ENCODE peak calls at places on chromosomes 16 and 17, in nine cellular contexts. K, D, R, L, P, U, B, Z and F are unnamed samples.

GRCh38 chr16:260326-260725 is 15.4 kb downstream of the RGS11 start:
- DNase-seq in K (no peak), D (no peak), R (no peak), L (no peak), P (no peak), U (no peak), B (no peak), Z (no peak), F (no peak)

GRCh38 chr17:1072551-1072961 is 75.6 kb downstream of the TIMM22 start:
- DNase-seq in K (no peak), D (no peak), R (no peak), L (no peak), P (no peak), U (peak; percentile 34), B (no peak), Z (no peak), F (no peak)

GRCh38 chr16:78461496-78461938 is 362.1 kb downstream of the WWOX start:
- DNase-seq in K (no peak), D (no peak), R (no peak), L (no peak), P (no peak), U (no peak), B (no peak), Z (no peak), F (no peak)

GRCh38 chr16:69397821-69398521 is 12.2 kb upstream of the TERF2 start:
- DNase-seq in K (peak; percentile 76), D (peak; percentile 83), R (peak; percentile 88), L (no peak), P (peak; percentile 90), U (no peak), B (no peak), Z (no peak), F (no peak)

GRCh38 chr17:43545383-43545632 is 832 bp downstream of the ETV4 start:
- DNase-seq in K (no peak), D (no peak), R (no peak), L (no peak), P (no peak), U (no peak), B (no peak), Z (no peak), F (no peak)

GRCh38 chr17:4008496-4009163 is 44.4 kb upstream of the ATP2A3 start:
- DNase-seq in K (no peak), D (no peak), R (no peak), L (no peak), P (no peak), U (no peak), B (peak; percentile 74), Z (no peak), F (no peak)

GRCh38 chr17:66975188-66975587 is 10.7 kb downstream of the CACNG4 start:
- DNase-seq in K (no peak), D (no peak), R (no peak), L (no peak), P (no peak), U (no peak), B (no peak), Z (no peak), F (no peak)

GRCh38 chr17:7260601-7261376 is 1.5 kb downstream of the CLDN7 start:
- DNase-seq in K (peak; percentile 73), D (peak; percentile 94), R (no peak), L (no peak), P (no peak), U (peak; percentile 70), B (no peak), Z (peak; percentile 59), F (no peak)

GRCh38 chr17:48588519-48588918 is 1.5 kb downstream of the HOXB3 start:
- DNase-seq in K (no peak), D (no peak), R (no peak), L (no peak), P (no peak), U (no peak), B (no peak), Z (no peak), F (no peak)

GRCh38 chr17:35723735-35724134 is 7.7 kb upstream of the RASL10B start:
- DNase-seq in K (no peak), D (no peak), R (no peak), L (no peak), P (no peak), U (no peak), B (no peak), Z (no peak), F (no peak)

GRCh38 chr17:20266806-20267458 is 200.4 kb downstream of the LGALS9B start:
- DNase-seq in K (no peak), D (no peak), R (peak; percentile 29), L (no peak), P (no peak), U (no peak), B (peak; percentile 60), Z (no peak), F (peak; percentile 34)

DNA sequence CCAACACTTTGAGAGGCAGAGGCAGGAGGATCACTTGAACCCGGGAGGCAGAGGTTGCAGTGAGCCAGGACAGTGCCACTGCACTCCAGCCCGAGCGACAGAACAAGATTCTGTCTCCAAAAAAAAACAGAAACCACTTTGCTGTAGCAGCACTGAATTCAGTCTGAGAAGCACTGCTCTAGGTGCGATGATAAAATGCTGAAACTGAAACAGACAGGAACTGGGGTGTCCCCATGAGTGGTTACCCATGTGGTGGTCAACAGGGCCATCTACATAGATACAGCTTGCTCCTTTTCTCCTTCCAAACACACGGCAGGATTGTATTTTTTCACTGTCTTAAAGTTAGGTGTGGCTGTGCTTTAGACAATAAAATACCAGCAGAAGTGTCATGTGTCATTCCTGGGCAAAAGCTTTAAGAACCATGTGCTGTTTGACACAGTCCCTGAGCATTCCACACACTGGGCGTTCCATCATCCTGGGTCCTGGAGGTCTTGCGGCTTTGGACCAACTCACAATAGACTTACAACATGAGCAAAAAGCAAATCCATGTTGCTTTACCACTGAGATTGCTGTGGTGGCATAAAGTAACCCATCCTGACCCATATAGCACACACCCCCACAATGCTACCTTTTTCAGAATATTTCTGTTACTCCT is 11.5 kb downstream of the GAS7 start:
- DNase-seq in K (no peak), D (no peak), R (no peak), L (no peak), P (no peak), U (no peak), B (no peak), Z (no peak), F (peak; percentile 52)
- H3K4me3 ChIP-seq in K (no peak overlapping the region), D (no peak overlapping the region), R (no peak overlapping the region), L (no peak overlapping the region), P (no peak overlapping the region), U (no peak overlapping the region), B (no peak overlapping the region), Z (no peak overlapping the region), F (no peak overlapping the region)

GRCh38 chr17:12924614-12925013 is 93.2 kb downstream of the ELAC2 start:
- DNase-seq in K (no peak), D (no peak), R (no peak), L (no peak), P (no peak), U (no peak), B (no peak), Z (no peak), F (no peak)

GRCh38 chr17:12927541-12928425 is 90.0 kb downstream of the ELAC2 start:
- DNase-seq in K (no peak), D (no peak), R (peak; percentile 71), L (no peak), P (peak; percentile 32), U (no peak), B (no peak), Z (no peak), F (no peak)

GRCh38 chr17:12927001-12927400 is 90.8 kb downstream of the ELAC2 start:
- DNase-seq in K (no peak), D (no peak), R (no peak), L (no peak), P (no peak), U (no peak), B (no peak), Z (no peak), F (no peak)

DNA sequence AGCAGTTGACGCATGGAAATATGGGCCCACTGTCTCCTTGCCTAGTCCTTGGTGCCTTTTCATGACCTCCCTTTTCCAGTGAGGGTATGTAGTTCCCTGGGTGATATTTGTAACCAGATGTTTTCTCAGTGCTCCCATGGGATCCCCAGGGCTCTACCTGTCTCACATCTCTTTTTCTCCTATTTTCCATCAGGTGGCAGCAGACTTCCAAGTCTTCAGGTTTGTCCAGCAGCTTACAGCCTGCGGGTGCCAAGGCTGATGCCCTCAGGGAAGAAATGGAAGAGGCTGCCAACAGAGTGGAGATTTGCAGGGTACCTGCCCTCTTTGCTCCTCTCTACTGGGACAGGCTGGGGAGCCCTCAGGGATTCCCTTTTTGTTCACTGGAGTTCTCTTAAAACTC is 89.1 kb downstream of the ELAC2 start:
- DNase-seq in K (peak; percentile 33), D (peak; percentile 40), R (no peak), L (no peak), P (no peak), U (no peak), B (no peak), Z (no peak), F (no peak)
- TF ChIP-seq CTCF in K (peak; percentile 48), D (peak; percentile 43), R (no peak), L (no peak), P (no peak), U (no peak), B (peak; percentile 16), Z (peak; percentile 14), F (peak; percentile 36)

DNA sequence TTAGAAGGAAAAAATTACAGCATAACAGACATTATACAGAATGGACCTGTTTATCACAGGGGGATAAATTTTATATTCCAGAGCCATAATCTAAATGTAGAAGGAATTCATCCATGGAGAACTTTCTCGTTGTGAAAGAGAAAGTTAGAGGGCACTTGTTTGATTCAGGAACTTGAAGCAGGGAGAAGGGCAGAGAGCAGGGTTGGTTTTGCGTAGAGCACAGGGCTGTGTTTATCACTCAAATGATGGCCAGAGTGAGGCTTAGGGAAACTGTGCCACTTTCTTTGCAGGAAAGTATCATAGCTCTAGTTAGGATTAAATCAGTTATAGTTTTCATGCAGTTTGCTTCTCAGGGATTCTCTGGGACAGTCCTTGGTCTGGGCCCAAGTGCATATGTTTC is 29.1 kb upstream of the MED13 start:
- DNase-seq in K (no peak), D (no peak), R (peak; percentile 10), L (no peak), P (no peak), U (no peak), B (no peak), Z (no peak), F (no peak)
- H3K4me3 ChIP-seq in K (no peak overlapping the region), D (no peak overlapping the region), R (no peak overlapping the region), L (no peak overlapping the region), P (no peak overlapping the region), U (no peak overlapping the region), B (no peak overlapping the region), Z (no peak overlapping the region), F (no peak overlapping the region)

DNA sequence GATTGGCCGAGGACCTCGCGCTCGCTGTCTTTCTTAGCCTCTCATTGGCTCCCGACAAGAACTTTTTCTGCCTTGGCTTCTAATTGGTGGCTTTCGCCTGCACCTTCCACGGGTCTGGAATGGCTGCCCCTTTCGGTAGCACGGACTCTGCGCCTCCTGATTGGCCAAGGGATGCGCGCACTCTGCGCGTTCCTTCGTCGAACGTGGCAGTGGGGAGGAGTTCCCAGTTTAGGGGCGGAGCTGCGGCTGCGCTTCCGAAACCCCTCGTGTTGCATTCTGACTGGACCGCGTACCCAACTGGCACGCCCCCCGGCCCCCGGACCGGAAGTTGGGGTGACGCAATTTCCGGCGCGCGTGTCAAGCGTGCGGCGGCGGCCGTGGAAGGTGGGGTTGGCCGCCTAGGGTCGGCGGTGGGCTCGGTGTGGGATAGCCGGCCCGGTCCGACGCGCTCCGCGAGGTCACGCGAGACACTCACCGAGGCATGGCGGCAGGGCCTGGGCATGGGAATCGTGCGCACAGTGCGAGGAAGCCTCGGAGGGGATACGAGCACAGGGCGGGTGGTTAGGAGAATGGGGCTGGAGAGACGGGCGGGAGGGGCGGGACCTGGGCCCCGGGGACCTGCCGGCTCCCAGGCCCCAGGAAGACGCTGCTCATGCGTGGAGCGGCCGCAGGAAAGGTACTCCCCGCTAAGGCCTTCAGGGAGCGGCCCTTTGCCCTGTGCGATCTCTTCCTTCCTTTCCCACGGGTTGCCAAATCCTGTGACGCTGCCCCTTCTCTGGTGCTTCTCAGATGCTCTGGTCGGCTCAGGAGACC is 627 bp upstream of the P4HB start:
- DNase-seq in K (peak; percentile 100), D (peak; percentile 100), R (peak; percentile 100), L (peak; percentile 100), P (peak; percentile 100), U (peak; percentile 100), B (peak; percentile 100), Z (peak; percentile 98), F (peak; percentile 100)
- TF ChIP-seq CTCF in K (no peak), D (no peak), R (no peak), L (no peak), P (no peak), U (peak; percentile 16), B (no peak), Z (peak; percentile 27), F (peak; percentile 7)